ENCODE peak calls at places on chromosome 11, in five cellular contexts. One of them, this sample, is unnamed.

GRCh38 chr11:9849384-9849783 is 185.5 kb downstream of the SWAP70 start:
- DNase-seq in right lobe of liver: no peak
- DNase-seq in GM23338: no peak
- DNase-seq in transverse colon: no peak
- DNase-seq in A673: no peak
- DNase-seq in this sample: no peak

GRCh38 chr11:114289779-114290178 is 6.4 kb upstream of the NNMT start:
- DNase-seq in right lobe of liver: no peak
- DNase-seq in GM23338: peak; percentile 22
- DNase-seq in transverse colon: no peak
- DNase-seq in A673: no peak
- DNase-seq in this sample: no peak

GRCh38 chr11:102187416-102188125 is 77.3 kb downstream of the YAP1 start:
- DNase-seq in right lobe of liver: no peak
- DNase-seq in GM23338: no peak
- DNase-seq in transverse colon: no peak
- DNase-seq in A673: peak; percentile 91
- DNase-seq in this sample: no peak

GRCh38 chr11:102449651-102450570 is 2.7 kb downstream of the TMEM123 start:
- DNase-seq in right lobe of liver: no peak
- DNase-seq in GM23338: no peak
- DNase-seq in transverse colon: no peak
- DNase-seq in A673: no peak
- DNase-seq in this sample: no peak

GRCh38 chr11:65417702-65418430 is 4.7 kb upstream of the NEAT1 start:
- DNase-seq in right lobe of liver: peak; percentile 79
- DNase-seq in GM23338: no peak
- DNase-seq in transverse colon: peak; percentile 63
- DNase-seq in A673: peak; percentile 44
- DNase-seq in this sample: peak; percentile 84

GRCh38 chr11:78061088-78061920 is 2.4 kb upstream of the THRSP start:
- DNase-seq in right lobe of liver: peak; percentile 81
- DNase-seq in GM23338: no peak
- DNase-seq in transverse colon: no peak
- DNase-seq in A673: no peak
- DNase-seq in this sample: no peak

GRCh38 chr11:71329731-71330130 is 77.4 kb upstream of the SHANK2 start:
- DNase-seq in right lobe of liver: no peak
- DNase-seq in GM23338: no peak
- DNase-seq in transverse colon: no peak
- DNase-seq in A673: no peak
- DNase-seq in this sample: no peak

GRCh38 chr11:64339754-64340408 is at the start of gene CCDC88B:
- DNase-seq in right lobe of liver: peak; percentile 68
- DNase-seq in GM23338: no peak
- DNase-seq in transverse colon: peak; percentile 85
- DNase-seq in A673: no peak
- DNase-seq in this sample: peak; percentile 85

GRCh38 chr11:124085583-124085982 is 29.7 kb upstream of the VWA5A start:
- DNase-seq in right lobe of liver: no peak
- DNase-seq in GM23338: no peak
- DNase-seq in transverse colon: no peak
- DNase-seq in A673: no peak
- DNase-seq in this sample: no peak

GRCh38 chr11:8693555-8693954 is 11.0 kb downstream of the RPL27A start:
- DNase-seq in right lobe of liver: no peak
- DNase-seq in GM23338: no peak
- DNase-seq in transverse colon: no peak
- DNase-seq in A673: no peak
- DNase-seq in this sample: no peak

GRCh38 chr11:127275771-127276170 is 275.2 kb upstream of the KIRREL3 start:
- DNase-seq in right lobe of liver: no peak
- DNase-seq in GM23338: no peak
- DNase-seq in transverse colon: no peak
- DNase-seq in A673: no peak
- DNase-seq in this sample: no peak

GRCh38 chr11:123069878-123070821 is 8.2 kb upstream of the HSPA8 start:
- DNase-seq in right lobe of liver: no peak
- DNase-seq in GM23338: no peak
- DNase-seq in transverse colon: no peak
- DNase-seq in A673: no peak
- DNase-seq in this sample: no peak

GRCh38 chr11:43360361-43361032 is 1.8 kb downstream of the TTC17 start:
- DNase-seq in right lobe of liver: no peak
- DNase-seq in GM23338: no peak
- DNase-seq in transverse colon: no peak
- DNase-seq in A673: peak; percentile 80
- DNase-seq in this sample: no peak

GRCh38 chr11:44286268-44286880 is 23.6 kb downstream of the ALX4 start:
- DNase-seq in right lobe of liver: peak; percentile 45
- DNase-seq in GM23338: peak; percentile 93
- DNase-seq in transverse colon: peak; percentile 41
- DNase-seq in A673: peak; percentile 91
- DNase-seq in this sample: no peak

GRCh38 chr11:45745065-45745811 is 59.7 kb upstream of the SLC35C1 start:
- DNase-seq in right lobe of liver: no peak
- DNase-seq in GM23338: peak; percentile 22
- DNase-seq in transverse colon: no peak
- DNase-seq in A673: peak; percentile 70
- DNase-seq in this sample: no peak
- H3K27ac ChIP-seq in right lobe of liver: no peak overlapping the region
- H3K27ac ChIP-seq in GM23338: no peak overlapping the region
- H3K27ac ChIP-seq in transverse colon: peak overlapping the region; percentile 1
- H3K27ac ChIP-seq in A673: peak overlapping the region; percentile 72
- H3K27ac ChIP-seq in this sample: no peak overlapping the region

DNA sequence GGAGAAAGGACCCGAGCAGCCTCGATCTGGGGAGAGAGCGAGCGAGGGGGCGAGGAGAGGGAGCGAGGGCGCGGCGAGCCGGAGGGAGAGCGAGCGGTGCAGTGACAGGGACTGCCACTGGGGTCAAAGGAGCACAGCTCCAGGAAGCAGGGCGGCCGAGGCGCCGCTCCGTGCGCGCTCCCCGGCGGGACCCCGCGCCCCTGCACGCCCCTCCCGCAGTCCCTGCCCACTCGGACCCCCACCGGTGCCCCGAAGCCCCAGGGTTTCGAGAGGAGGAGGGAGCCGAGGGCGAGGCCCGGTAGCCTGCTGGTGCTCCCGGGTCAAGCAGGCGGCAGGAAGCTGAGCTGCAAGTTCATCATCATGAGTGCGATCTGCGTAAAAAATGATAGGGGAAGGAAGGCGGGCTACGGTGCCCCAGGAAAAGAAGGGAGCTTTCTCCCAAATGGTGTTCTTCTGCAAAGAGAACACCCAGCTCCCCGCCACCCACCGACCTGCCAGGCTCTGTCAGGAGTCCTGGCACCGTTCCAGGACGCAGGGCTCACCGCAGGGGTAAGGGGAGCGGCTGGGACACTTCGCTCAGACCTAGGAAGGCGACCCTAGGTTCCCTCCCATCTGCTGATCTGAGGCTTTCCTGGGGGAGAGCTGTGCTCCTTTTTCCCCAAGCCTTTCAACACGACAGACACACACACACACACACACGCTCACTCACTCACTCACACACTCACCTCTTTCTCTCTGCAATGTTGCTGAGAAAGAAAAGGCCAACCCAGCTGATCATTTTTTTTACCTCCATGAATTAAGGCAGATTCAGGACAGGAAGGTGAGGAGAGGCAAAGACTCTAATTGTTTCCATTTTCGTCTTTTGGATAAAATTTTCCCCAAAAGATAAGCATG is at the start of gene MPPED2:
- DNase-seq in right lobe of liver: peak; percentile 62
- DNase-seq in GM23338: peak; percentile 86
- DNase-seq in transverse colon: peak; percentile 25
- DNase-seq in A673: peak; percentile 58
- DNase-seq in this sample: peak; percentile 55
- TF ChIP-seq CTCF in right lobe of liver: peak; percentile 35
- TF ChIP-seq CTCF in GM23338: peak; percentile 42
- TF ChIP-seq CTCF in transverse colon: peak; percentile 55
- TF ChIP-seq CTCF in A673: peak; percentile 39
- TF ChIP-seq CTCF in this sample: peak; percentile 46

DNA sequence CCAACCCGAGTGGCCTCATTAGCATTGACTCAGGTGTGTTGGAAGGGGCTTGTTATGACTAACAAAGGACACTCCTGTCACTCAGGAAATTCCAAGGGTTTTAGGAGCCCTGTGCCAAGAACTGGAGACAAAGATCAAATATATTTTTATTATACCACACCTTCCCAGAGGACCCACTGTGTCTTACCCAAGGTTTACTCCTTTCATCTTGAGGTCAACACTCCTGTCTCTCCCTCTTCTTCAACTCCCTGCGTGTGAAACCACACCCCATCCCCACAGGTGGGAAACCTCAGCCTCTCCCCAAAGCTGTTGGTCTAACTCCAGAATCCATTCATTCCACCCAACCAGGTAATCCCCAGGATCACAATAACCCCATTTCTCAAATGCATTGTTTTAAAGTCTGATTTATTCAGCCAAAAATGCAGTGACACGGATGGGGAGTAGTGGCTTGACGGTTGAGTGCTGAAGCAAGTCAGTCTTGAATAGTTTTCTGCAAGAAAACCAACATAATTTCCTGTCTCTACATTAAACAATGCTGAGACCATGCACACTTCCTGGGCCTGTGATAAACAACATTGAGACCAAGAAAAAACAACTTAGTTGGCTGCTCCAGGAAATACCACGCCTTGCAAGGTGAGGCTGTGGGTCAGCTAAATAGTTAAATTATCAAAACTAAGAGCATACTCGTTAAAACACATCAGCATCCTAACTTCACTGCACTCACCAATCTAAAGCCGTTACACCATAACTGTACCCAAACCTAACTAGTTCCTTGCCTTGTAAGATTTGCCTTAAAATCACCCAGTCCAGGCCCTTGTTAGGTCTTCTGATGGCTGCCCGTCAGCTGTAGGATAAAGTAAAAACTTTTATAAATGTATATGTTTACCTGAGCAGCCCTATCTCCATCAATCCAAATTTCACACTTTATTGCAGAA is 38.5 kb upstream of the SPON1 start:
- DNase-seq in right lobe of liver: no peak
- DNase-seq in GM23338: no peak
- DNase-seq in transverse colon: no peak
- DNase-seq in A673: no peak
- DNase-seq in this sample: no peak
- H3K4me1 ChIP-seq in right lobe of liver: no peaks in the 10 kb centered on the region
- H3K4me1 ChIP-seq in GM23338: peaks cover 34% of the 10 kb centered on the region
- H3K4me1 ChIP-seq in transverse colon: no peaks in the 10 kb centered on the region
- H3K4me1 ChIP-seq in A673: no peaks in the 10 kb centered on the region
- H3K4me1 ChIP-seq in this sample: peaks cover 3% of the 10 kb centered on the region

GRCh38 chr11:120562806-120563425 is 51.4 kb downstream of the GRIK4 start:
- DNase-seq in right lobe of liver: no peak
- DNase-seq in GM23338: no peak
- DNase-seq in transverse colon: no peak
- DNase-seq in A673: no peak
- DNase-seq in this sample: no peak
- H3K27ac ChIP-seq in right lobe of liver: no peak overlapping the region
- H3K27ac ChIP-seq in GM23338: no peak overlapping the region
- H3K27ac ChIP-seq in transverse colon: no peak overlapping the region
- H3K27ac ChIP-seq in A673: no peak overlapping the region
- H3K27ac ChIP-seq in this sample: no peak overlapping the region

GRCh38 chr11:2919188-2919587 is 10.0 kb downstream of the PHLDA2 start:
- DNase-seq in right lobe of liver: no peak
- DNase-seq in GM23338: no peak
- DNase-seq in transverse colon: no peak
- DNase-seq in A673: no peak
- DNase-seq in this sample: peak; percentile 60

GRCh38 chr11:2916114-2916891 is 12.9 kb downstream of the PHLDA2 start:
- DNase-seq in right lobe of liver: no peak
- DNase-seq in GM23338: no peak
- DNase-seq in transverse colon: no peak
- DNase-seq in A673: no peak
- DNase-seq in this sample: peak; percentile 66

GRCh38 chr11:2917842-2918490 is 11.3 kb downstream of the PHLDA2 start:
- DNase-seq in right lobe of liver: no peak
- DNase-seq in GM23338: no peak
- DNase-seq in transverse colon: no peak
- DNase-seq in A673: no peak
- DNase-seq in this sample: no peak

GRCh38 chr11:2915473-2915872 is 13.7 kb downstream of the PHLDA2 start:
- DNase-seq in right lobe of liver: no peak
- DNase-seq in GM23338: no peak
- DNase-seq in transverse colon: no peak
- DNase-seq in A673: no peak
- DNase-seq in this sample: no peak

GRCh38 chr11:2916892-2917645 is 12.2 kb downstream of the PHLDA2 start:
- DNase-seq in right lobe of liver: no peak
- DNase-seq in GM23338: no peak
- DNase-seq in transverse colon: no peak
- DNase-seq in A673: no peak
- DNase-seq in this sample: no peak
- TF ChIP-seq CTCF in right lobe of liver: no peak
- TF ChIP-seq CTCF in GM23338: no peak
- TF ChIP-seq CTCF in transverse colon: no peak
- TF ChIP-seq CTCF in A673: no peak
- TF ChIP-seq CTCF in this sample: no peak